ENCODE peak calls at places on chromosomes 16 and 17, in five cellular contexts. One of them, this sample, is unnamed.

GRCh38 chr17:30450125-30451027 is 26.8 kb upstream of the GOSR1 start:
- DNase-seq in prostate gland: no peak
- DNase-seq in AG04450: no peak
- DNase-seq in body of pancreas: no peak
- DNase-seq in trophoblast cell: peak; percentile 98
- DNase-seq in this sample: no peak

GRCh38 chr17:42288985-42289862 is 926 bp downstream of the STAT5A start:
- DNase-seq in trophoblast cell: no peak
- DNase-seq in body of pancreas: peak; percentile 70
- DNase-seq in prostate gland: no peak
- DNase-seq in AG04450: no peak
- DNase-seq in this sample: no peak

GRCh38 chr17:72514888-72515287 is 394.1 kb downstream of the SOX9 start:
- DNase-seq in trophoblast cell: no peak
- DNase-seq in AG04450: peak; percentile 58
- DNase-seq in body of pancreas: peak; percentile 57
- DNase-seq in prostate gland: no peak
- DNase-seq in this sample: no peak

GRCh38 chr16:77169650-77170236 is 21.2 kb upstream of the MON1B start:
- DNase-seq in body of pancreas: peak; percentile 60
- DNase-seq in trophoblast cell: peak; percentile 71
- DNase-seq in AG04450: no peak
- DNase-seq in prostate gland: no peak
- DNase-seq in this sample: peak; percentile 12

GRCh38 chr17:77425791-77426641 is 285.2 kb downstream of the SEC14L1 start:
- DNase-seq in AG04450: peak; percentile 67
- DNase-seq in body of pancreas: no peak
- DNase-seq in prostate gland: peak; percentile 55
- DNase-seq in trophoblast cell: no peak
- DNase-seq in this sample: no peak

GRCh38 chr17:56169621-56170020 is 16.3 kb downstream of the ANKFN1 start:
- DNase-seq in AG04450: no peak
- DNase-seq in body of pancreas: no peak
- DNase-seq in trophoblast cell: no peak
- DNase-seq in prostate gland: peak; percentile 38
- DNase-seq in this sample: no peak

GRCh38 chr16:4538386-4539235 is at the start of gene CDIP1:
- DNase-seq in trophoblast cell: peak; percentile 96
- DNase-seq in body of pancreas: peak; percentile 98
- DNase-seq in AG04450: peak; percentile 79
- DNase-seq in prostate gland: peak; percentile 96
- DNase-seq in this sample: peak; percentile 82

GRCh38 chr17:74190154-74190553 is 13.3 kb upstream of the RPL38 start:
- DNase-seq in prostate gland: no peak
- DNase-seq in trophoblast cell: peak; percentile 64
- DNase-seq in body of pancreas: no peak
- DNase-seq in AG04450: no peak
- DNase-seq in this sample: no peak

GRCh38 chr17:39800540-39800939 is 62.8 kb downstream of the GRB7 start:
- DNase-seq in AG04450: no peak
- DNase-seq in trophoblast cell: no peak
- DNase-seq in body of pancreas: no peak
- DNase-seq in prostate gland: no peak
- DNase-seq in this sample: no peak

DNA sequence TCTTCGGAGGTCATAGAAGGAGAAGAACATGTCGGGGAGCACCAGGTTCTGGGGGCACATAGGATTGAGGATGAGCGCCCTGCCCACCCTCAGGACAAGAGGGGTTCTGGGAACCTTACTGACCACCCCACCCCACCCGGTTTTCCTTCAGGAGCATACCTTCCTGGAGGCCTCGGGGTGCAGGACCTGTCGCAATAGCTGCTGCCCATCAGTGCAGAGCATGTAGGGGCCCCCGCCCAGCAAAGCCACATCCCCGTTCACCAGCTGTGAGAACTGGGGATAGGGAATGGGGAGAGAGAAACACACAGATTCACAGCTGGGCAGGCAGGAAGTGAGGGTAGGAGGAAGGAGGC is 2.1 kb downstream of the ESRP2 start:
- DNase-seq in AG04450: no peak
- DNase-seq in prostate gland: no peak
- DNase-seq in trophoblast cell: no peak
- DNase-seq in body of pancreas: no peak
- DNase-seq in this sample: no peak
- H3K4me3 ChIP-seq in AG04450: no peak overlapping the region
- H3K4me3 ChIP-seq in prostate gland: no peak overlapping the region
- H3K4me3 ChIP-seq in trophoblast cell: no peak overlapping the region
- H3K4me3 ChIP-seq in body of pancreas: no peak overlapping the region
- H3K4me3 ChIP-seq in this sample: no peak overlapping the region

DNA sequence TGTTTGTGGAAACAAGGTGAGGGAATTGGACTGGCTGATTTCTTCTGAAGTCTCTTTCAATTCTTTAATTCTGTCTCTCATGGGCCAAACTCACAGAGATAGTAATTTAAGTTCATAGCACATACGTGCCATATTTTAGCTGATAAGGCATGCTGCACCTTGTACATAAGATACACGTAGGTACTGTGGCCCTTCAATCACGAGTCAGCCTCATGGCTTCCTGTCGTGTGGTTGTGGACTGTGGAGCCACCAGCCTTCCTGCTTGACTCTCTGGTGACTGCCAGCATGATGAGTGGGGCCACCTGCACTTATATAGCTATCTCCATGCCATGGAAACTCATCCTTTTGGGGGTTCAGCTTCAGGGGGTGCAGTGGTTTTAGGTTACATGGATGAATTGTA is 25.1 kb downstream of the KSR1 start:
- DNase-seq in trophoblast cell: peak; percentile 58
- DNase-seq in body of pancreas: no peak
- DNase-seq in AG04450: no peak
- DNase-seq in prostate gland: no peak
- DNase-seq in this sample: no peak
- H3K4me3 ChIP-seq in trophoblast cell: no peak overlapping the region
- H3K4me3 ChIP-seq in body of pancreas: no peak overlapping the region
- H3K4me3 ChIP-seq in AG04450: no peak overlapping the region
- H3K4me3 ChIP-seq in prostate gland: no peak overlapping the region
- H3K4me3 ChIP-seq in this sample: no peak overlapping the region

DNA sequence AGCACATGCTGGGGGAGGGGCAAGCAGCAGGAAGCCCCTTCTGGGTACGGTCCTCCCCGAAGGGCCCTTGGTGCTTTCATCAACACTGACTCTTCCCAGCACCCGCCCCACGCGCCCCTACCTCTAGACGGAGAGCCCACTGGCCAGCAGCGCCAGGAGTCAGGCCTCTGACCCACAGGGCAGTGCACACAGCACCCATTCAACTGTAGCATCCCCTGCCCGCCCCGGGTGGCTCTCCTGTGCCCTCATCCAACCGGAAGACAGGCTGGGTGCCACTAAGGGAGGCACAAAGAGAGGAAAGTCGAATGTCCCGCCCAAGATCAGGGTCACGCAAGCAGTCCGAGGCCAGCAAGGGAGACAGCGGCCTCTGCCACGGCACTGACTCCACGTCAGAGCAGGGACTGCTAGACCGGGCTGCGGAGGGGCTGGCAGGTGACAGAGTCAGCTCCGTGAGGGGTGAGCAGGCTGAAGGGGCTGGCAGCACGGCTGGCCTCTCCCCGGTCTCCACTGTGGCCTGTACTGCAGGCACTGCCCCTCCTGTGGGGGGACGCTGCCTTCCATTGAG is 9.8 kb downstream of the MSRB1 start:
- DNase-seq in trophoblast cell: no peak
- DNase-seq in prostate gland: no peak
- DNase-seq in body of pancreas: peak; percentile 42
- DNase-seq in AG04450: no peak
- DNase-seq in this sample: no peak
- H3K4me3 ChIP-seq in trophoblast cell: no peak overlapping the region
- H3K4me3 ChIP-seq in prostate gland: no peak overlapping the region
- H3K4me3 ChIP-seq in body of pancreas: no peak overlapping the region
- H3K4me3 ChIP-seq in AG04450: no peak overlapping the region
- H3K4me3 ChIP-seq in this sample: no peak overlapping the region

GRCh38 chr17:10171581-10171981 is 26.8 kb downstream of the GAS7 start:
- DNase-seq in body of pancreas: no peak
- DNase-seq in prostate gland: no peak
- DNase-seq in trophoblast cell: peak; percentile 89
- DNase-seq in AG04450: no peak
- DNase-seq in this sample: no peak

GRCh38 chr17:10172778-10173177 is 25.6 kb downstream of the GAS7 start:
- DNase-seq in trophoblast cell: no peak
- DNase-seq in prostate gland: no peak
- DNase-seq in AG04450: no peak
- DNase-seq in body of pancreas: no peak
- DNase-seq in this sample: no peak

GRCh38 chr17:10170233-10170632 is 28.2 kb downstream of the GAS7 start:
- DNase-seq in prostate gland: no peak
- DNase-seq in trophoblast cell: peak; percentile 75
- DNase-seq in AG04450: no peak
- DNase-seq in body of pancreas: no peak
- DNase-seq in this sample: no peak

GRCh38 chr17:10171057-10171456 is 27.3 kb downstream of the GAS7 start:
- DNase-seq in AG04450: no peak
- DNase-seq in prostate gland: no peak
- DNase-seq in body of pancreas: no peak
- DNase-seq in trophoblast cell: no peak
- DNase-seq in this sample: no peak

DNA sequence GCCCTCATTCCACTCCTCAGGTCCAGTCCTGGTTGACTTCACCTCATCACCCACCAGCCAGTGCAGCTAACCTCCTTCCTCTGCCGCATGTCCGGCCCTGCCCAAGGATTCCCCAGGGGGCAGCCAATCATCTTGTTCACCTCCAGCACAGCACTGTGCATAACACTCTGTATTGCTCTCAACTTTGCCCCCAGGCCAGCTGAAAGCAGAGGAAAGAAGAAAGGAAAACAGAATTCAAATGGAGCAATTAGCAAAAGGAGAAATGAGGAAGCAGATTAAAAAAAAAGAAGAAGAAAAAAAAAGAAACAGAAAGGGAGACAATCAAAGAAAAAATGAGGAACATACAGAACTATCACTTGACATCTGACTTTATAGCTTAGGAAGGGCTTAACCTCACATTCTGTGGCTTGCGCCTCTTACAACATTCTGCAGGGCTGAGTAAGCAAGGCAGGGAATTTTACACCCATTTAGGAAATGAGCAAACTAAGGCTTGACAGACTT is 26.1 kb downstream of the GAS7 start:
- DNase-seq in AG04450: no peak
- DNase-seq in body of pancreas: no peak
- DNase-seq in prostate gland: no peak
- DNase-seq in trophoblast cell: peak; percentile 72
- DNase-seq in this sample: no peak
- H3K4me3 ChIP-seq in AG04450: no peak overlapping the region
- H3K4me3 ChIP-seq in body of pancreas: no peak overlapping the region
- H3K4me3 ChIP-seq in prostate gland: no peak overlapping the region
- H3K4me3 ChIP-seq in trophoblast cell: no peak overlapping the region
- H3K4me3 ChIP-seq in this sample: no peak overlapping the region

GRCh38 chr17:45127583-45128300 is 4.6 kb downstream of the PLCD3 start:
- DNase-seq in trophoblast cell: peak; percentile 58
- DNase-seq in body of pancreas: peak; percentile 61
- DNase-seq in AG04450: no peak
- DNase-seq in prostate gland: peak; percentile 60
- DNase-seq in this sample: no peak
- H3K4me3 ChIP-seq in trophoblast cell: no peak overlapping the region
- H3K4me3 ChIP-seq in body of pancreas: no peak overlapping the region
- H3K4me3 ChIP-seq in AG04450: no peak overlapping the region
- H3K4me3 ChIP-seq in prostate gland: no peak overlapping the region
- H3K4me3 ChIP-seq in this sample: no peak overlapping the region

DNA sequence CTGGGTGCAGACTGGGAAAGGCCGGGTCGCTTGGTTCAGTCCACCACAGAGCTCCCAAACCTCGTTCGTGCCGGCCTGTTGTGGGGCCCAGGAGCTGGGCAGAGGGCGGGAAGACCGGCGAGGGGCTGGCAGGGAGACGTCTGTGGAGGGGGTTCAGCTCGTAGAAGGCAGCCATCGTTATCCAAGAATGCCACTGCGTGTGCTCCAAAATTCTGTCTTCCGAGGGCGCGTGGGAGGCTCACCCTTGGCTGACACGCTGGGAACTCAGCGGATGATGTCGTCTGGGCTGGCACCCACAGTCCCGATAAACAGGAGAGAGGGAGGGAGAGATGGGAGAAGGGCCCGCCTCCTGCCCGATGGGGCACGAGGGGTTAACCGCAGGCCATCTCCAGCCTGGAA is 103.1 kb downstream of the FOXL1 start:
- DNase-seq in body of pancreas: no peak
- DNase-seq in prostate gland: no peak
- DNase-seq in AG04450: no peak
- DNase-seq in trophoblast cell: no peak
- DNase-seq in this sample: no peak
- H3K4me3 ChIP-seq in body of pancreas: no peak overlapping the region
- H3K4me3 ChIP-seq in prostate gland: no peak overlapping the region
- H3K4me3 ChIP-seq in AG04450: no peak overlapping the region
- H3K4me3 ChIP-seq in trophoblast cell: no peak overlapping the region
- H3K4me3 ChIP-seq in this sample: no peak overlapping the region